ENCODE peak calls at places on chromosomes 13 and 19, in five cellular contexts. One of them, this sample, is unnamed.

GRCh38 chr19:8335343-8336071 is 7.6 kb downstream of the KANK3 start:
- DNase-seq in neuronal stem cell: no peak
- DNase-seq in mesenchymal stem cell: no peak
- DNase-seq in trophoblast cell: no peak
- DNase-seq in H9: peak; percentile 73
- DNase-seq in this sample: no peak

GRCh38 chr19:35120898-35121297 is 5.3 kb downstream of the FXYD3 start:
- DNase-seq in neuronal stem cell: no peak
- DNase-seq in mesenchymal stem cell: no peak
- DNase-seq in H9: no peak
- DNase-seq in trophoblast cell: no peak
- DNase-seq in this sample: no peak

GRCh38 chr19:48568345-48568886 is 16.4 kb downstream of the SULT2B1 start:
- DNase-seq in neuronal stem cell: no peak
- DNase-seq in H9: peak; percentile 76
- DNase-seq in trophoblast cell: peak; percentile 78
- DNase-seq in mesenchymal stem cell: peak; percentile 93
- DNase-seq in this sample: peak; percentile 68

GRCh38 chr13:20446900-20447299 is 78.8 kb downstream of the CRYL1 start:
- DNase-seq in trophoblast cell: no peak
- DNase-seq in H9: no peak
- DNase-seq in neuronal stem cell: no peak
- DNase-seq in mesenchymal stem cell: no peak
- DNase-seq in this sample: no peak

GRCh38 chr13:65600702-65601101 is 1629.4 kb downstream of the PCDH9 start:
- DNase-seq in mesenchymal stem cell: peak; percentile 89
- DNase-seq in trophoblast cell: no peak
- DNase-seq in neuronal stem cell: no peak
- DNase-seq in H9: no peak
- DNase-seq in this sample: no peak

GRCh38 chr13:77918391-77919261 is at the start of gene EDNRB:
- DNase-seq in H9: peak; percentile 62
- DNase-seq in trophoblast cell: peak; percentile 60
- DNase-seq in mesenchymal stem cell: peak; percentile 69
- DNase-seq in neuronal stem cell: peak; percentile 26
- DNase-seq in this sample: peak; percentile 77

GRCh38 chr13:24745861-24746617 is 17.9 kb upstream of the RNF17 start:
- DNase-seq in H9: no peak
- DNase-seq in neuronal stem cell: peak; percentile 24
- DNase-seq in mesenchymal stem cell: no peak
- DNase-seq in trophoblast cell: no peak
- DNase-seq in this sample: peak; percentile 72

GRCh38 chr19:55696301-55697068 is 21.5 kb downstream of the EPN1 start:
- DNase-seq in H9: no peak
- DNase-seq in neuronal stem cell: no peak
- DNase-seq in mesenchymal stem cell: no peak
- DNase-seq in trophoblast cell: no peak
- DNase-seq in this sample: no peak

GRCh38 chr13:47798906-47799305 is 202.2 kb downstream of the SUCLA2 start:
- DNase-seq in H9: no peak
- DNase-seq in neuronal stem cell: no peak
- DNase-seq in mesenchymal stem cell: peak; percentile 19
- DNase-seq in trophoblast cell: no peak
- DNase-seq in this sample: no peak

GRCh38 chr19:58009666-58010301 is 7.2 kb upstream of the ZNF606 start:
- DNase-seq in H9: peak; percentile 88
- DNase-seq in mesenchymal stem cell: no peak
- DNase-seq in trophoblast cell: peak; percentile 71
- DNase-seq in neuronal stem cell: peak; percentile 29
- DNase-seq in this sample: peak; percentile 69

GRCh38 chr13:23987331-23987730 is 90.0 kb upstream of the C1QTNF9B start:
- DNase-seq in H9: no peak
- DNase-seq in mesenchymal stem cell: peak; percentile 17
- DNase-seq in trophoblast cell: peak; percentile 31
- DNase-seq in neuronal stem cell: no peak
- DNase-seq in this sample: no peak

GRCh38 chr13:100530645-100531044 is 57.9 kb downstream of the GGACT start:
- DNase-seq in neuronal stem cell: no peak
- DNase-seq in trophoblast cell: no peak
- DNase-seq in mesenchymal stem cell: peak; percentile 19
- DNase-seq in H9: peak; percentile 27
- DNase-seq in this sample: peak; percentile 47

GRCh38 chr13:75512253-75512652 is 25.4 kb downstream of the COMMD6 start:
- DNase-seq in neuronal stem cell: no peak
- DNase-seq in H9: no peak
- DNase-seq in mesenchymal stem cell: peak; percentile 26
- DNase-seq in trophoblast cell: no peak
- DNase-seq in this sample: no peak
- H2BK12ac ChIP-seq in neuronal stem cell: no peak overlapping the region
- H2BK12ac ChIP-seq in H9: no peak overlapping the region
- H2BK12ac ChIP-seq in mesenchymal stem cell: no peak overlapping the region
- H2BK12ac ChIP-seq in trophoblast cell: no peak overlapping the region
- H2BK12ac ChIP-seq in this sample: no peak overlapping the region

DNA sequence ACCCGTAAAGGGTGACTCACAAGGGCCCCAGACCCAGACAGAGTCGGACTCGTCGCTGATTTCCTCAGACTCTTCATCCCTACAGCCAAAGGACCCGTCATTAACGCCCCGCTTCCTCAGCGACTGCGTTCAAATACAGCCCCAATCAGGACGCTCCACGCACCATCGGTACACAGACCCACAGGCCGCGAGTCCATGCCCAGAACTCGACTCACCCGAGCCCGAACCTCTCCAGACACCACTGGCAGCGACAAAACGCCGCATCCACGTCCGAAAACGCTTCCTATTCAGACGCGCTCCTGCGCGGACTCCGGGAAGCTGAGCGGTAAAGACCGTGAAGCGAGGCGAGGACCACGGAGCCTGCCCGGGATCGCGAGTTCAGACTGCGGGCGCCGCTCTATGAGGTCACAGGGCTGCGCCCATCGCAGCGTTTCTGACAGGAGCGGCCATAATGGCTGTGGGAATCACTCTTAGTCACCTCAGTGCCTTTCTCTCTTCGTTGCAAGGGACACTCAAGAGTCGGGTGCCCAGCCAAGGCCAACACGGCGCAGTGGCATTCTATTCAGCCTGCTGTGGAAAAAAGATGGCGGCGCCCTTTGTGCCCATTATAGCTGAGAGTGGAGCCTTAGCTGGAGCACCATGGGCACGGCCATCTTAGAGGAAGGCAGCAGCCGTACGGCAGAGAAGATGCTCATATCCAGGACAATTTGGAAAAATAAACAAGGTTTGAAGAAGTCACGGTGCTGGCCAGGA is at the start of gene ZNF614:
- DNase-seq in trophoblast cell: peak; percentile 88
- DNase-seq in neuronal stem cell: peak; percentile 79
- DNase-seq in H9: peak; percentile 86
- DNase-seq in mesenchymal stem cell: peak; percentile 92
- DNase-seq in this sample: peak; percentile 95
- H2BK12ac ChIP-seq in trophoblast cell: peak within 1 kb of the TSS; percentile 42
- H2BK12ac ChIP-seq in neuronal stem cell: no peak within 1 kb of the TSS
- H2BK12ac ChIP-seq in H9: no peak within 1 kb of the TSS
- H2BK12ac ChIP-seq in mesenchymal stem cell: no peak within 1 kb of the TSS
- H2BK12ac ChIP-seq in this sample: peak within 1 kb of the TSS; percentile 96

DNA sequence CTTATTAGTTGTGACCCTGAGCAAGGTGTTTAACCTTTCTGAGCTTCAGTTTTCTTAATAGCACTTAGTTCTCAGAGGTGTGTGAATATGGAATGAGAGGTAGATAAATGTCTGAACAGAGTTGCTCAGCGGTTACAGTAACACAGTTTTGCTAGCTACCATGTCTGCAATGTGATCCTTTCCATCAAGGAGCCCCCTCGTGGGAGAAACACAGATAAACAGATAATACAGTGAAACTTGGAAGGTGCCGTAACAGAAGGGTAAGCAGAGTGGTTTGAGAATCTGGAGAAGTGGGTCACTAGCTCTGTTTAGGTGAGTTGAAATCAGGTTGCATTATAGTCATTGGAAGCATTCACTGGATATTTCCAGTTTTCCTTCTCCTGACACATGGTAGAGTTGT is 38.9 kb downstream of the IRS2 start:
- DNase-seq in H9: no peak
- DNase-seq in trophoblast cell: no peak
- DNase-seq in mesenchymal stem cell: no peak
- DNase-seq in neuronal stem cell: no peak
- DNase-seq in this sample: no peak
- H2BK12ac ChIP-seq in H9: no peak overlapping the region
- H2BK12ac ChIP-seq in trophoblast cell: no peak overlapping the region
- H2BK12ac ChIP-seq in mesenchymal stem cell: no peak overlapping the region
- H2BK12ac ChIP-seq in neuronal stem cell: no peak overlapping the region
- H2BK12ac ChIP-seq in this sample: no peak overlapping the region

DNA sequence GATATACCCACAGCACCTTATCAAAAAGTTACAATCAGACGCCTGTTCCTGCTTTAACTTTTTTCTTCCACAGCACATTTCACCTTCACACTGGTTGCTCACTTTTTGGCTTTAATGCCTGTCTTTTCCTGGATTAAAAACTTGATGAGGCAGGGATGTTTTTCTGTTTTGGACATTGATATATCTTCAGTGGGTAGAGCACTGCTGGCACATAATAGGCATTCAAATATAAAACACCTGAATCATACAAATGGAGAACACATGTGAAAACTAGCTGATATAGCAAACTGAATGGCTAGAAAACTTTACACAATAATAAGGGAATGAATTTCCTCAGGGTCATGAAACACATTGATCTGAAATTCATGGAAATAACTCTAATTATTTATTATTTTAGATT is 65.6 kb downstream of the STARD13 start:
- DNase-seq in neuronal stem cell: no peak
- DNase-seq in trophoblast cell: no peak
- DNase-seq in H9: no peak
- DNase-seq in mesenchymal stem cell: no peak
- DNase-seq in this sample: no peak
- H2BK12ac ChIP-seq in neuronal stem cell: no peak overlapping the region
- H2BK12ac ChIP-seq in trophoblast cell: no peak overlapping the region
- H2BK12ac ChIP-seq in H9: no peak overlapping the region
- H2BK12ac ChIP-seq in mesenchymal stem cell: no peak overlapping the region
- H2BK12ac ChIP-seq in this sample: no peak overlapping the region

DNA sequence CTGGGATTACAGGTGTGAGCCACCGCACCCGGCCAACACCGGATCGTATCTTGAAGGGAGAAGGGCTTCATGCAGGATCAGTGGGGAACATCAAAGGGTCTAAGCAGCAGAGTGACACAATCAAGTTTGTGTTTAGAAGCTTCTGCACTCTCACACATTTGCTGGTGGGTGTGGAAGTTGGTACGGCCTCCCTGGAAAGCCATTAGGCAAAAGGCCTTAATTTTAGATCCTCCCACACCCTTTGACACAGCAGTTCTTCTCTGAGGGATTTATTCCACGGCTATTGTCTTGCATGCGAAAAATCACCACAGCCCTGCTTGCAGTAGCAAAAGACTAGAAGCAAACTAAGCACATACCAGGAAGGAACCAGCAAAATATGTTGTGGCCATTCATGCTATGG is 18.3 kb upstream of the SLC1A5 start:
- DNase-seq in trophoblast cell: no peak
- DNase-seq in mesenchymal stem cell: no peak
- DNase-seq in H9: no peak
- DNase-seq in neuronal stem cell: no peak
- DNase-seq in this sample: no peak
- H2BK12ac ChIP-seq in trophoblast cell: no peak overlapping the region
- H2BK12ac ChIP-seq in mesenchymal stem cell: no peak overlapping the region
- H2BK12ac ChIP-seq in H9: no peak overlapping the region
- H2BK12ac ChIP-seq in neuronal stem cell: no peak overlapping the region
- H2BK12ac ChIP-seq in this sample: no peak overlapping the region